ENCODE peak calls at places on chromosome 13, in seven cellular contexts. Z is GM12878, A is HCT116, O is K562, I is SK-N-SH, W is H1, T is HepG2. F is an unnamed sample.

GRCh38 chr13:90787007-90787406 is 560.5 kb upstream of the MIR17HG start:
- DNase-seq in Z (no peak), A (no peak), O (no peak), I (no peak), W (no peak), T (no peak), F (no peak)

GRCh38 chr13:91375119-91375729 is 23.2 kb upstream of the GPC5 start:
- DNase-seq in Z (no peak), A (no peak), O (peak; percentile 79), I (peak; percentile 30), W (no peak), T (no peak), F (no peak)

GRCh38 chr13:100159584-100159983 is 70.7 kb downstream of the PCCA start:
- DNase-seq in Z (no peak), A (no peak), O (no peak), I (no peak), W (no peak), T (no peak), F (no peak)

GRCh38 chr13:91836554-91836953 is 438.1 kb downstream of the GPC5 start:
- DNase-seq in Z (no peak), A (no peak), O (no peak), I (no peak), W (no peak), T (no peak), F (no peak)

GRCh38 chr13:45226024-45226423 is 25.2 kb upstream of the KCTD4 start:
- DNase-seq in Z (no peak), A (no peak), O (no peak), I (no peak), W (no peak), T (no peak), F (no peak)

GRCh38 chr13:27313742-27314141 is 43.1 kb downstream of the RASL11A start:
- DNase-seq in Z (no peak), A (no peak), O (no peak), I (no peak), W (no peak), T (no peak), F (no peak)

GRCh38 chr13:28718186-28718537 is 608 bp downstream of the SLC46A3 start:
- DNase-seq in Z (no peak), A (no peak), O (no peak), I (no peak), W (no peak), T (no peak), F (no peak)

GRCh38 chr13:107834268-107834667 is 381.1 kb downstream of the LIG4 start:
- DNase-seq in Z (no peak), A (no peak), O (no peak), I (no peak), W (no peak), T (no peak), F (peak; percentile 4)

GRCh38 chr13:34357435-34358232 is 539.7 kb downstream of the RFC3 start:
- DNase-seq in Z (no peak), A (no peak), O (no peak), I (no peak), W (no peak), T (no peak), F (no peak)

GRCh38 chr13:80342541-80343371 is 1.8 kb upstream of the SPRY2 start:
- DNase-seq in Z (no peak), A (no peak), O (peak; percentile 59), I (peak; percentile 84), W (no peak), T (peak; percentile 55), F (peak; percentile 84)

GRCh38 chr13:75633285-75633684 is 2.8 kb upstream of the LMO7 start:
- DNase-seq in Z (no peak), A (no peak), O (no peak), I (no peak), W (no peak), T (peak; percentile 33), F (no peak)

GRCh38 chr13:88424463-88424862 is 753.3 kb downstream of the SLITRK5 start:
- DNase-seq in Z (no peak), A (no peak), O (no peak), I (no peak), W (no peak), T (no peak), F (no peak)

GRCh38 chr13:113489171-113489548 is 1.4 kb downstream of the DCUN1D2 start:
- DNase-seq in Z (no peak), A (no peak), O (no peak), I (no peak), W (no peak), T (peak; percentile 16), F (no peak)

DNA sequence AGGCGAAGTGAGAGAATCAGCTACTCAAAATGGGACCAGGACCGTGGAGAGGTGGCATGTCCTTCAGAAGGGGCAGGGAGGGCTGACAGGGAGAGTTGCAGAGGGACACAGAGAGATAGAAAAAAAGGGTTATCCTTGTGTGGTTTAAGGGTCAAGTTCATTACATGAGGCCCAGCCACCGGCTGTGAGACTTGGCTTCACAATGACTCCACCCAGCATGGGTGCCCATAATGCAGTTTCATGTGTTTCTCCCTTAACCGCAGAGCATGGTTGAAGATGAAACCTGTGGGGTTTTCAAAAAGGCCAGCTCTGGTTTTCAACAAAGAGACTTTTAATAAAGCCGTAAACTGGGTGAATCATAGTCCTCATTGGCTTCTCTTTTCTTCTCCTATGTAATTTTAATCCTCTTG is 164.6 kb downstream of the KLF5 start:
- DNase-seq in Z (peak; percentile 34), A (no peak), O (no peak), I (no peak), W (no peak), T (no peak), F (no peak)
- TF ChIP-seq JUND in Z (no peak), A (no peak), O (no peak), I (no peak), W (no peak), T (no peak), F (no peak)

DNA sequence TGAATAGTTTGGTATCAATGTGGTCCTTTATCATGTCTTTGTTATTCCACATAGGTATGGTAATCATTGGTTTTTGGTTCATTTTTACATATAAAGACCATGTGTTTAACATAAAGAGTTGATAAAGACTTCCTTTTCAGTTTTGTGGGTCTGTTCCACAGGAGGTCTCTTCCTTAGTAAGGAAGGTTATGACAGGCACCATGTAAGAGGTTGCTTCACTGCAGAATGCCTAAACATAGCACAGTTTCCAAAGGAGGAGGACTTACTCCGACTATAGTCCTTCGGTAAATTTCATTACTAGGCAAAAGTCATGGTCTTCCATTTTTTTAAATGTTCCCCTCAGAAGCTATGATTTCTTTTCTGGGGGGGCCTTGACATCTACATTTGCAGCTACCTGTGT is 27.1 kb upstream of the PCDH17 start:
- DNase-seq in Z (no peak), A (no peak), O (no peak), I (no peak), W (no peak), T (no peak), F (no peak)
- TF ChIP-seq JUND in Z (no peak), A (no peak), O (no peak), I (no peak), W (no peak), T (no peak), F (no peak)

GRCh38 chr13:25046985-25047660 is 48.8 kb upstream of the PABPC3 start:
- DNase-seq in Z (no peak), A (no peak), O (no peak), I (peak; percentile 57), W (no peak), T (no peak), F (peak; percentile 4)
- TF ChIP-seq JUND in Z (no peak), A (no peak), O (no peak), I (no peak), W (no peak), T (no peak), F (no peak)

GRCh38 chr13:95154441-95154886 is 146.8 kb downstream of the ABCC4 start:
- DNase-seq in Z (no peak), A (no peak), O (no peak), I (no peak), W (no peak), T (no peak), F (peak; percentile 7)

GRCh38 chr13:95155504-95155903 is 145.7 kb downstream of the ABCC4 start:
- DNase-seq in Z (no peak), A (no peak), O (no peak), I (no peak), W (no peak), T (no peak), F (peak; percentile 28)

GRCh38 chr13:95156208-95156607 is 145.0 kb downstream of the ABCC4 start:
- DNase-seq in Z (no peak), A (no peak), O (no peak), I (peak; percentile 16), W (no peak), T (peak; percentile 6), F (no peak)

GRCh38 chr13:95153647-95154405 is 147.4 kb downstream of the ABCC4 start:
- DNase-seq in Z (no peak), A (no peak), O (no peak), I (no peak), W (peak; percentile 33), T (no peak), F (no peak)

DNA sequence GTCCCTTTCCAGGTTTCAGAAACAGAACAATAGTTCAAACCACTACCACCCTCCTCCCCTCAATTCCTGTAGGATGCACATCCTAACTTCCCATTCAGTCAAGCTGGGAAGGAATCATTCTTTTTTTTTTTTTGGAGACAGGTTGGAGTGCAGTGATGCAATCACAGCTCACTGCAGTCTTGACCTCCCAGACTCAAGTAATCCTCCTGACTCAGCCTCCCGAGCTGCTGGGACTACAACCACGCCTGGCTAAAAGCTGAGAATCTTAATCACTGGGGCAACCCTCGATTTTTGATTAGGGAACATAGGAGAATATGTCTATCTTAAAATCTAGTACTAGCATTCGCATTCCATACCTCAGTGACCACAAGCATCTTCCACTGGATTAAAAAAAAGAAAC is 146.2 kb downstream of the ABCC4 start:
- DNase-seq in Z (no peak), A (no peak), O (no peak), I (no peak), W (no peak), T (no peak), F (no peak)
- TF ChIP-seq JUND in Z (no peak), A (no peak), O (no peak), I (no peak), W (no peak), T (no peak), F (no peak)

GRCh38 chr13:49356224-49356623 is 87.6 kb downstream of the CAB39L start:
- DNase-seq in Z (no peak), A (no peak), O (no peak), I (no peak), W (no peak), T (no peak), F (no peak)
- TF ChIP-seq JUND in Z (no peak), A (no peak), O (no peak), I (peak; percentile 59), W (no peak), T (no peak), F (no peak)

DNA sequence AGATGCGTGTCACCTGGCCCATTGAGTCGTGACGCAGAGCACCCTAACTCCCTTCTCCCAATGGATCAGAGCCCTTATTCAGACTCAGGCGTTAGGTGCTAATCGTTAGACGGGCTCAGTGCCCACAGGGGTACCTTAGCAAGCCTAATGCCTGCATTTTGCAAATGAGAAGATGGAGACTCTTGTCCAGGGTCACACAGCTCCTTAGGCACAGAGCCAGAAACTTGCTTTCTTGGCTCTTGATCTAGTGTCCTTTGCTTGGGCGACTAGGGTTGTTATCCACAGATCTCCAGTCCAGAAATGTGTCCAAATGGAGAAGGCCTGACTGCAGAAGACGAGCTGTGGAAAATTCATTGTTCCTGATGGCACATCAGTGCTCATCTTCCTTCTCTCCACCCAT is 85.1 kb downstream of the C13orf42 start:
- DNase-seq in Z (no peak), A (no peak), O (no peak), I (no peak), W (no peak), T (no peak), F (no peak)
- TF ChIP-seq JUND in Z (no peak), A (no peak), O (no peak), I (no peak), W (no peak), T (no peak), F (no peak)

F was measured in T47D.